ENCODE peak calls at places on chromosome 17, in eight cellular contexts. J is SK-N-SH, F is A549, R is GM12878, X is HCT116, G is WTC11, S is H1, Q is K562. V is an unnamed sample.
A peak's percentile ranks its signal among the peaks of the same experiment; 100 is the strongest.

GRCh38 chr17:8629371-8630226 is 926 bp downstream of the MYH10 start:
- DNase-seq in J (peak; percentile 67), F (peak; percentile 17), R (no peak), X (no peak), G (peak; percentile 50), S (no peak), Q (peak; percentile 39), V (peak; percentile 21)

GRCh38 chr17:352421-353212 is at the start of gene RPH3AL:
- DNase-seq in J (no peak), F (peak; percentile 99), R (no peak), X (peak; percentile 36), G (no peak), S (no peak), Q (no peak), V (no peak)

GRCh38 chr17:3532106-3532858 is 25.3 kb downstream of the TRPV3 start:
- DNase-seq in J (no peak), F (no peak), R (no peak), X (no peak), G (no peak), S (no peak), Q (no peak), V (no peak)

GRCh38 chr17:59332890-59333377 is 1.5 kb downstream of the YPEL2 start:
- DNase-seq in J (no peak), F (no peak), R (no peak), X (no peak), G (no peak), S (no peak), Q (no peak), V (peak; percentile 66)

GRCh38 chr17:16380640-16381495 is at the start of gene UBB:
- DNase-seq in J (peak; percentile 95), F (peak; percentile 100), R (peak; percentile 89), X (peak; percentile 95), G (peak; percentile 97), S (peak; percentile 98), Q (peak; percentile 92), V (peak; percentile 98)

GRCh38 chr17:4054446-4054845 is 88.4 kb downstream of the ZZEF1 start:
- DNase-seq in J (no peak), F (no peak), R (no peak), X (no peak), G (no peak), S (no peak), Q (no peak), V (no peak)

GRCh38 chr17:80361495-80362220 is 53.3 kb upstream of the ENDOV start:
- DNase-seq in J (peak; percentile 71), F (peak; percentile 52), R (no peak), X (no peak), G (peak; percentile 77), S (no peak), Q (peak; percentile 58), V (peak; percentile 36)

GRCh38 chr17:35374766-35375344 is 1.4 kb upstream of the SLFN11 start:
- DNase-seq in J (no peak), F (no peak), R (peak; percentile 13), X (no peak), G (no peak), S (no peak), Q (no peak), V (no peak)

GRCh38 chr17:57135748-57136342 is 50.8 kb downstream of the AKAP1 start:
- DNase-seq in J (peak; percentile 47), F (no peak), R (no peak), X (no peak), G (no peak), S (no peak), Q (no peak), V (peak; percentile 41)

GRCh38 chr17:43477832-43478634 is 5.7 kb upstream of the DHX8 start:
- DNase-seq in J (no peak), F (no peak), R (no peak), X (no peak), G (no peak), S (no peak), Q (no peak), V (no peak)

GRCh38 chr17:60381958-60382357 is 10.0 kb downstream of the USP32 start:
- DNase-seq in J (no peak), F (no peak), R (no peak), X (no peak), G (no peak), S (no peak), Q (no peak), V (no peak)

GRCh38 chr17:19645608-19646250 is 2.8 kb upstream of the ALDH3A2 start:
- DNase-seq in J (peak; percentile 47), F (peak; percentile 61), R (no peak), X (no peak), G (peak; percentile 82), S (no peak), Q (peak; percentile 35), V (peak; percentile 78)

GRCh38 chr17:73634629-73635028 is 9.6 kb downstream of the SDK2 start:
- DNase-seq in J (no peak), F (no peak), R (no peak), X (no peak), G (no peak), S (no peak), Q (no peak), V (no peak)

GRCh38 chr17:61833536-61834203 is 29.7 kb downstream of the BRIP1 start:
- DNase-seq in J (no peak), F (peak; percentile 57), R (no peak), X (peak; percentile 69), G (no peak), S (no peak), Q (no peak), V (no peak)

GRCh38 chr17:58242171-58242784 is 3.9 kb downstream of the LPO start:
- DNase-seq in J (no peak), F (no peak), R (no peak), X (no peak), G (peak; percentile 50), S (no peak), Q (no peak), V (no peak)

GRCh38 chr17:5045496-5045895 is 10.3 kb upstream of the SLC52A1 start:
- DNase-seq in J (no peak), F (no peak), R (no peak), X (no peak), G (no peak), S (no peak), Q (no peak), V (no peak)

GRCh38 chr17:57718878-57719277 is 26.2 kb downstream of the CCDC182 start:
- DNase-seq in J (no peak), F (no peak), R (no peak), X (no peak), G (no peak), S (no peak), Q (no peak), V (no peak)

GRCh38 chr17:80099291-80100034 is 1.9 kb upstream of the GAA start:
- DNase-seq in J (no peak), F (no peak), R (no peak), X (no peak), G (no peak), S (no peak), Q (no peak), V (no peak)

GRCh38 chr17:8117980-8118768 is at the start of gene ALOXE3:
- DNase-seq in J (peak; percentile 72), F (peak; percentile 82), R (no peak), X (peak; percentile 84), G (peak; percentile 42), S (no peak), Q (peak; percentile 21), V (peak; percentile 24)

GRCh38 chr17:17514993-17515920 is 19.1 kb upstream of the RASD1 start:
- DNase-seq in J (peak; percentile 76), F (no peak), R (no peak), X (no peak), G (peak; percentile 58), S (peak; percentile 33), Q (no peak), V (peak; percentile 44)

GRCh38 chr17:19238167-19238505 is 970 bp downstream of the EPN2 start:
- DNase-seq in J (peak; percentile 64), F (peak; percentile 31), R (no peak), X (no peak), G (peak; percentile 38), S (no peak), Q (no peak), V (no peak)

GRCh38 chr17:73427198-73427597 is 115.4 kb upstream of the CDC42EP4 start:
- DNase-seq in J (no peak), F (peak; percentile 59), R (no peak), X (no peak), G (no peak), S (no peak), Q (no peak), V (no peak)

GRCh38 chr17:4908301-4908700 is 5.4 kb upstream of the CHRNE start:
- DNase-seq in J (peak; percentile 45), F (no peak), R (no peak), X (no peak), G (peak; percentile 50), S (no peak), Q (no peak), V (no peak)

GRCh38 chr17:12599185-12599920 is 66.3 kb upstream of the MYOCD start:
- DNase-seq in J (no peak), F (peak; percentile 54), R (no peak), X (no peak), G (no peak), S (no peak), Q (no peak), V (no peak)

GRCh38 chr17:44972953-44973352 is 4.8 kb upstream of the C1QL1 start:
- DNase-seq in J (no peak), F (peak; percentile 68), R (no peak), X (no peak), G (no peak), S (no peak), Q (no peak), V (no peak)
- TF ChIP-seq MAX in J (no peak), F (no peak), R (no peak), X (no peak), G (no peak), S (no peak), Q (no peak), V (no peak)

GRCh38 chr17:75459590-75460267 is 3.3 kb downstream of the TMEM94 start:
- DNase-seq in J (no peak), F (no peak), R (peak; percentile 41), X (no peak), G (no peak), S (no peak), Q (no peak), V (peak; percentile 59)
- TF ChIP-seq MAX in J (no peak), F (no peak), R (peak; percentile 77), X (no peak), G (no peak), S (no peak), Q (no peak), V (peak; percentile 85)

GRCh38 chr17:68792873-68793272 is 162.3 kb downstream of the ABCA8 start:
- DNase-seq in J (no peak), F (no peak), R (no peak), X (no peak), G (no peak), S (no peak), Q (no peak), V (no peak)
- TF ChIP-seq MAX in J (no peak), F (no peak), R (no peak), X (no peak), G (no peak), S (no peak), Q (no peak), V (no peak)

DNA sequence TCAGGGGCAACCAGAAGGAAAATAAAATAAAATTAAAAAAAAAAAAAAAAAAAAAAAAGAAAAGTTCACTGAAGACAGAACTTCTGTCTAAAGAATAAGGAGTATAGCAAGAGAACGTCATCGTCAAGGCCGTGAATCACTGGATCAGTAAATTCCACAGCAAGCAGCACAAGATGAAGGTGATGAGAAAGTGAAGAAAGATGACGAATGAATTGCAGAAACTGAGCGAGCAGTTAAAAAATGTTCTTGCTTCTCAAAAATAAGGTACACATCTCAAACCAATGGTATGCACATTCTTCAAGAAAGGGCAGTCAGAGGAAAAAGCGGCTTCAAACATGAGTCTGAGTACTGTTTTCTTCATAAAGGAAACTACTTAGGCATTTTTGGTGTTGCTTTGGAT is 104.7 kb downstream of the SMG6 start:
- DNase-seq in J (no peak), F (no peak), R (no peak), X (no peak), G (no peak), S (no peak), Q (no peak), V (no peak)
- TF ChIP-seq MAX in J (no peak), F (no peak), R (no peak), X (no peak), G (no peak), S (no peak), Q (no peak), V (no peak)